ENCODE peak calls at places on chromosomes 3 and 15, in five cellular contexts. E is adipocyte; V is GM23248; N is fibroblast of lung; U is CD8-positive, alpha-beta T cell. H is an unnamed sample. For H3K9me3 and H3K27me3, the result is how much of the 10 kb centered on the place peaks cover.

GRCh38 chr3:47324278-47324865 is 41.6 kb downstream of the KLHL18 start:
- DNase-seq in E (peak), V (peak), N (peak), U (peak), H (peak)

GRCh38 chr15:45091581-45091980 is 22.4 kb downstream of the DUOX2 start:
- DNase-seq in E (no peak), V (peak), N (no peak), U (no peak), H (peak)

GRCh38 chr3:114213669-114214541 is 23.5 kb downstream of the ZNF80 start:
- DNase-seq in E (peak), V (peak), N (peak), U (peak), H (peak)

GRCh38 chr15:31227954-31228542 is 98.6 kb upstream of the KLF13 start:
- DNase-seq in E (no peak), V (no peak), N (no peak), U (no peak), H (no peak)

GRCh38 chr3:42961633-42962032 is 17.5 kb upstream of the GASK1A start:
- DNase-seq in E (peak), V (peak), N (peak), U (peak), H (no peak)

GRCh38 chr15:67807836-67808235 is 17.5 kb upstream of the SKOR1 start:
- DNase-seq in E (no peak), V (no peak), N (no peak), U (no peak), H (no peak)

GRCh38 chr15:48388017-48388936 is 57.0 kb downstream of the DUT start:
- DNase-seq in E (no peak), V (peak), N (no peak), U (no peak), H (peak)

GRCh38 chr3:133887075-133887950 is 8.4 kb downstream of the RAB6B start:
- DNase-seq in E (no peak), V (no peak), N (no peak), U (no peak), H (no peak)

GRCh38 chr3:104519468-104519867 is 847.2 kb upstream of the ALCAM start:
- DNase-seq in E (no peak), V (no peak), N (no peak), U (no peak), H (no peak)

GRCh38 chr3:154225536-154225935 is 98.8 kb downstream of the DHX36 start:
- DNase-seq in E (no peak), V (no peak), N (no peak), U (no peak), H (no peak)

GRCh38 chr15:50249704-50250103 is 15.8 kb downstream of the HDC start:
- DNase-seq in E (no peak), V (no peak), N (no peak), U (no peak), H (no peak)

GRCh38 chr15:41979493-41980266 is 7.3 kb upstream of the EHD4 start:
- DNase-seq in E (no peak), V (no peak), N (no peak), U (no peak), H (no peak)

GRCh38 chr3:158723991-158724390 is 8.3 kb downstream of the RARRES1 start:
- DNase-seq in E (no peak), V (no peak), N (no peak), U (no peak), H (no peak)
- H3K4me3 ChIP-seq in E (no peak), V (no peak), N (no peak), U (no peak), H (no peak)

DNA sequence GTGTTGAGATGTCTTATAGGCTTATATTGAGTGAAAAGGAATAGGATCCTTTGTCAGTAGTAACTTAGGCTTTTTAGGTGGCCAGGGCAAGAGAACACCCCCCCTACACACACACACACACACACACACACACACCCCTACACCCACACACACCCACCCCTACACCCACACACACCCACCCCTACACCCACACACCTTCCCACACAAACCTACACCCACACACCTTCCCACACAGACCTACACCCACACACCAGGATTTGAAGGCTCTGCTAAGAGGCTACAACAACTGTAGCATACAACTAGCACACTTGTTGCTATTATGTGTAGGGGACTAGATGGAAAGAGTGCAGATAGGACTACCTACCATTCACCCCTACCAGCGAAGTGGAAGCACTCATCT is 172.6 kb downstream of the PGPEP1L start:
- DNase-seq in E (no peak), V (no peak), N (no peak), U (no peak), H (no peak)
- H3K9me3 ChIP-seq in E (half or more), V (under half), N (under half), U (under half), H (under half)

DNA sequence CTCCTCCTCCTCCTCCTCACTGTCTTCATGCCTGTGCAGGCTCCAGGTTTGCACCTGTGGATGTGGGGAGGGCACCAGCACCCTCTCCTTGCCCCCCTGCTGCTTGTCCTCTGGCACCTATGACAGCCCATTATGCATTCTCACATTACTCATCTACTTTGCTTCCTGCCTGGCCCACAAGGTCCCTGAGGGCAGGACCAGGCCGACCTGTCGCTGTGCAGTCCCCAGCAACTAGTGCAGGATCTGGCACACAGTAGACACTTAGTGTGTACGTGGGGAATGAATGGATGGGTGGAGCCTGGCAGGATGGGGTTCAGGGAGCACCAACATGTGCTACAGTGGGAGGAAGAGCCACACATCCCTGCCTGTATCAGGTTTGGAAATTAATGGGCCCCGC is 58.3 kb upstream of the TMEM115 start:
- DNase-seq in E (no peak), V (no peak), N (no peak), U (no peak), H (no peak)
- H3K27me3 ChIP-seq in E (under half), V (under half), N (under half), U (under half), H (under half)

GRCh38 chr15:28919679-28920655 is 34.2 kb downstream of the APBA2 start:
- DNase-seq in E (no peak), V (no peak), N (no peak), U (no peak), H (no peak)

GRCh38 chr15:28918141-28918983 is 32.6 kb downstream of the APBA2 start:
- DNase-seq in E (no peak), V (no peak), N (no peak), U (no peak), H (no peak)

GRCh38 chr15:28920781-28921331 is 35.1 kb downstream of the APBA2 start:
- DNase-seq in E (no peak), V (no peak), N (no peak), U (no peak), H (no peak)

GRCh38 chr15:28917791-28918140 is 32.0 kb downstream of the APBA2 start:
- DNase-seq in E (no peak), V (no peak), N (no peak), U (no peak), H (no peak)

DNA sequence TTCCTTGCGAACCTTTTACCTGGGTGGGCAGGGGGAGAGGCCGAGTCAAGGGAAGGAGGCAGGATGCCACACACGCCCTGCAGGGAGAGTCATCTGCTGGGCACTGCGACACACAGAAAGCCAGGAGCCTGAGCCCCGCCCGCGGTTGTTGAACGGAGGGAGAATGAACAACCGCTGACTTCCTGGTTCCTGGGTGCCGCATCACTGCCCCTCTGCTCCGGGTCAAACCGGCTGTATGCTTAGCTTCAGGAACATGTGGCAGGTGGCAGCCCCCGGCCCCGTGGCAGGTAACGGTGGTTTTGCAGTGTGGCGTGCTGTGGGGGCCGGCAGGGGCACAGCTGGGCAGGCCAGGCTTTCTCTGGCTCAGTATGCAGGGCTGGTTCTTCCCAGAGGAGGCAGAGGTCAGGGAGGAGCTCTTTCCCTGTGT is 33.4 kb downstream of the APBA2 start:
- DNase-seq in E (no peak), V (no peak), N (no peak), U (peak), H (no peak)
- H3K4me3 ChIP-seq in E (no peak), V (no peak), N (no peak), U (peak), H (no peak)

H was measured in MG63.